ENCODE peak calls at places on chromosome 4, in five cellular contexts. One of them, this sample, is unnamed.

GRCh38 chr4:182937268-182938208 is 20.4 kb upstream of the DCTD start:
- DNase-seq in NCI-H1930: no peak
- DNase-seq in GM12865: no peak
- DNase-seq in H4: no peak
- DNase-seq in GM23338: no peak
- DNase-seq in this sample: no peak

GRCh38 chr4:123416462-123416861 is 19.9 kb downstream of the SPRY1 start:
- DNase-seq in H4: no peak
- DNase-seq in NCI-H1930: no peak
- DNase-seq in GM23338: no peak
- DNase-seq in GM12865: no peak
- DNase-seq in this sample: no peak

GRCh38 chr4:16250665-16251365 is 24.5 kb upstream of the TAPT1 start:
- DNase-seq in NCI-H1930: no peak
- DNase-seq in GM12865: no peak
- DNase-seq in H4: no peak
- DNase-seq in GM23338: peak
- DNase-seq in this sample: no peak

GRCh38 chr4:37976991-37977470 is 16.8 kb downstream of the PTTG2 start:
- DNase-seq in H4: peak
- DNase-seq in GM12865: peak
- DNase-seq in GM23338: peak
- DNase-seq in NCI-H1930: peak
- DNase-seq in this sample: peak

GRCh38 chr4:175470141-175470540 is 341.9 kb downstream of the GPM6A start:
- DNase-seq in GM12865: no peak
- DNase-seq in NCI-H1930: no peak
- DNase-seq in H4: no peak
- DNase-seq in GM23338: no peak
- DNase-seq in this sample: no peak

GRCh38 chr4:56704074-56704473 is 23.0 kb upstream of the HOPX start:
- DNase-seq in GM12865: no peak
- DNase-seq in GM23338: no peak
- DNase-seq in NCI-H1930: no peak
- DNase-seq in H4: no peak
- DNase-seq in this sample: peak

GRCh38 chr4:56976878-56977320 is 507 bp downstream of the NOA1 start:
- DNase-seq in H4: no peak
- DNase-seq in GM12865: peak
- DNase-seq in GM23338: peak
- DNase-seq in NCI-H1930: peak
- DNase-seq in this sample: peak

GRCh38 chr4:147547314-147548056 is 66.6 kb downstream of the EDNRA start:
- DNase-seq in NCI-H1930: no peak
- DNase-seq in GM23338: no peak
- DNase-seq in GM12865: peak
- DNase-seq in H4: peak
- DNase-seq in this sample: no peak

GRCh38 chr4:106329027-106329618 is 12.8 kb downstream of the AIMP1 start:
- DNase-seq in GM23338: peak
- DNase-seq in NCI-H1930: no peak
- DNase-seq in H4: peak
- DNase-seq in GM12865: peak
- DNase-seq in this sample: no peak

GRCh38 chr4:7760706-7761105 is 179.0 kb downstream of the AFAP1 start:
- DNase-seq in GM12865: no peak
- DNase-seq in NCI-H1930: no peak
- DNase-seq in H4: no peak
- DNase-seq in GM23338: no peak
- DNase-seq in this sample: no peak

GRCh38 chr4:25180524-25181131 is 20.4 kb upstream of the SEPSECS start:
- DNase-seq in GM12865: peak
- DNase-seq in H4: peak
- DNase-seq in NCI-H1930: no peak
- DNase-seq in GM23338: peak
- DNase-seq in this sample: peak

GRCh38 chr4:7165874-7166201 is 26.5 kb upstream of the SORCS2 start:
- DNase-seq in H4: no peak
- DNase-seq in NCI-H1930: no peak
- DNase-seq in GM23338: no peak
- DNase-seq in GM12865: no peak
- DNase-seq in this sample: no peak

GRCh38 chr4:5050520-5050955 is 742 bp upstream of the STK32B start:
- DNase-seq in GM23338: peak
- DNase-seq in H4: peak
- DNase-seq in GM12865: peak
- DNase-seq in NCI-H1930: peak
- DNase-seq in this sample: peak

GRCh38 chr4:73070072-73070385 is 513 bp upstream of the COX18 start:
- DNase-seq in GM12865: no peak
- DNase-seq in GM23338: peak
- DNase-seq in H4: no peak
- DNase-seq in NCI-H1930: no peak
- DNase-seq in this sample: no peak

GRCh38 chr4:92304636-92305035 is 870 bp downstream of the GRID2 start:
- DNase-seq in GM12865: no peak
- DNase-seq in H4: peak
- DNase-seq in NCI-H1930: peak
- DNase-seq in GM23338: peak
- DNase-seq in this sample: no peak

GRCh38 chr4:176320340-176320975 is 692 bp downstream of the SPCS3 start:
- DNase-seq in H4: peak
- DNase-seq in NCI-H1930: peak
- DNase-seq in GM12865: peak
- DNase-seq in GM23338: peak
- DNase-seq in this sample: peak

GRCh38 chr4:133146574-133147198 is 2.4 kb upstream of the PCDH10 start:
- DNase-seq in H4: peak
- DNase-seq in GM23338: peak
- DNase-seq in NCI-H1930: peak
- DNase-seq in GM12865: peak
- DNase-seq in this sample: peak

GRCh38 chr4:181569553-181569952 is 673.6 kb upstream of the TENM3 start:
- DNase-seq in GM23338: peak
- DNase-seq in GM12865: peak
- DNase-seq in H4: peak
- DNase-seq in NCI-H1930: no peak
- DNase-seq in this sample: no peak

GRCh38 chr4:82293304-82293703 is 80.5 kb downstream of the HNRNPD start:
- DNase-seq in GM12865: peak
- DNase-seq in NCI-H1930: no peak
- DNase-seq in GM23338: no peak
- DNase-seq in H4: no peak
- DNase-seq in this sample: peak

GRCh38 chr4:87931932-87932331 is 43.6 kb upstream of the SPP1 start:
- DNase-seq in NCI-H1930: no peak
- DNase-seq in H4: no peak
- DNase-seq in GM12865: no peak
- DNase-seq in GM23338: peak
- DNase-seq in this sample: no peak

GRCh38 chr4:148315049-148315448 is 127.2 kb downstream of the NR3C2 start:
- DNase-seq in NCI-H1930: no peak
- DNase-seq in GM23338: no peak
- DNase-seq in GM12865: no peak
- DNase-seq in H4: peak
- DNase-seq in this sample: no peak

GRCh38 chr4:32789026-32789608 is 2068.9 kb downstream of the PCDH7 start:
- DNase-seq in H4: peak
- DNase-seq in NCI-H1930: no peak
- DNase-seq in GM23338: no peak
- DNase-seq in GM12865: no peak
- DNase-seq in this sample: no peak

GRCh38 chr4:112975567-112976355 is 73.7 kb upstream of the ANK2 start:
- DNase-seq in GM12865: no peak
- DNase-seq in H4: no peak
- DNase-seq in NCI-H1930: no peak
- DNase-seq in GM23338: no peak
- DNase-seq in this sample: no peak

GRCh38 chr4:18934197-18934596 is 912.6 kb upstream of the LCORL start:
- DNase-seq in GM12865: no peak
- DNase-seq in H4: no peak
- DNase-seq in GM23338: peak
- DNase-seq in NCI-H1930: no peak
- DNase-seq in this sample: no peak

GRCh38 chr4:127250577-127250976 is 382.2 kb upstream of the INTU start:
- DNase-seq in GM12865: peak
- DNase-seq in H4: no peak
- DNase-seq in NCI-H1930: no peak
- DNase-seq in GM23338: no peak
- DNase-seq in this sample: no peak

This sample was measured in RPMI8226.